ENCODE peak calls at places on chromosome 17, in seven cellular contexts. O is GM12892; F is stimulated activated CD4-positive, alpha-beta T cell treated with anti-CD3 and anti-CD28 coated beads, Interleukin-4, amount 100 ng/mL, for 48 hours; V is fibroblast of villous mesenchyme; N is sigmoid colon; K is NCI-H1092; R is effector memory CD8-positive, alpha-beta T cell. T is an unnamed sample.

GRCh38 chr17:50611639-50612038 is 23.0 kb upstream of the ABCC3 start:
- DNase-seq in N (no peak), O (no peak), V (peak), F (no peak), R (no peak), K (no peak), T (no peak)

GRCh38 chr17:6753006-6753445 is 2.8 kb upstream of the XAF1 start:
- DNase-seq in V (peak), F (no peak), N (peak), O (no peak), R (peak), K (no peak), T (no peak)

GRCh38 chr17:75069783-75070182 is 18.0 kb upstream of the SLC16A5 start:
- DNase-seq in O (peak), R (no peak), V (no peak), K (no peak), N (no peak), F (no peak), T (peak)

GRCh38 chr17:876272-876671 is 94.1 kb downstream of the MRM3 start:
- DNase-seq in V (no peak), R (no peak), K (no peak), O (no peak), N (no peak), F (no peak), T (no peak)

GRCh38 chr17:64147110-64148016 is 17.4 kb upstream of the ERN1 start:
- DNase-seq in V (peak), K (no peak), N (no peak), F (no peak), R (no peak), O (no peak), T (no peak)

GRCh38 chr17:37737971-37738370 is 6.9 kb downstream of the HNF1B start:
- DNase-seq in O (no peak), F (no peak), V (no peak), N (no peak), R (no peak), K (no peak), T (no peak)

GRCh38 chr17:12631076-12631475 is 34.6 kb upstream of the MYOCD start:
- DNase-seq in K (no peak), R (no peak), O (no peak), V (peak), F (no peak), N (no peak), T (no peak)

GRCh38 chr17:76365256-76365903 is 11.7 kb upstream of the PRPSAP1 start:
- DNase-seq in O (no peak), N (no peak), K (no peak), V (peak), R (no peak), F (no peak), T (no peak)

T was measured in DMS153.